ENCODE peak calls at places on chromosomes 7 and 10, in seven cellular contexts. F is HCT116, K is fibroblast of lung, E is stomach, N is MM.1S, Z is A549, J is body of pancreas. B is an unnamed sample.

GRCh38 chr10:76191371-76191770 is 759.9 kb downstream of the LRMDA start:
- DNase-seq in N (no peak), K (no peak), F (no peak), E (no peak), Z (no peak), J (no peak), B (no peak)

GRCh38 chr7:41779918-41780317 is 77.0 kb upstream of the INHBA start:
- DNase-seq in Z (no peak), J (peak; percentile 8), N (no peak), K (no peak), F (no peak), E (no peak), B (no peak)

GRCh38 chr10:92822060-92822634 is 26.2 kb upstream of the EXOC6 start:
- DNase-seq in J (no peak), F (no peak), N (no peak), E (no peak), K (peak; percentile 89), Z (peak; percentile 69), B (no peak)

GRCh38 chr10:13823046-13823711 is 236.4 kb downstream of the PRPF18 start:
- DNase-seq in N (no peak), J (no peak), Z (no peak), F (no peak), E (no peak), K (no peak), B (no peak)

GRCh38 chr7:77907281-77907680 is 108.7 kb downstream of the PHTF2 start:
- DNase-seq in J (no peak), Z (no peak), K (no peak), E (no peak), F (no peak), N (no peak), B (no peak)

GRCh38 chr7:130221746-130222145 is 14.1 kb downstream of the SSMEM1 start:
- DNase-seq in E (no peak), Z (no peak), K (no peak), N (no peak), F (no peak), J (no peak), B (no peak)

GRCh38 chr10:86583983-86584382 is 62.4 kb upstream of the WAPL start:
- DNase-seq in E (no peak), F (no peak), N (no peak), K (no peak), Z (peak; percentile 31), J (no peak), B (no peak)

GRCh38 chr7:453597-454306 is 65.9 kb downstream of the PDGFA start:
- DNase-seq in N (no peak), K (no peak), F (no peak), E (no peak), J (no peak), Z (no peak), B (no peak)

GRCh38 chr10:75911426-75911825 is 480.0 kb downstream of the LRMDA start:
- DNase-seq in J (no peak), N (no peak), K (no peak), Z (no peak), E (no peak), F (no peak), B (no peak)

GRCh38 chr10:44180321-44181154 is 204.4 kb downstream of the CXCL12 start:
- DNase-seq in F (no peak), J (peak; percentile 30), Z (no peak), E (no peak), K (peak; percentile 78), N (no peak), B (no peak)

GRCh38 chr10:49115015-49115795 is at the start of gene VSTM4:
- DNase-seq in J (no peak), E (no peak), N (no peak), F (no peak), K (peak; percentile 47), Z (no peak), B (no peak)

DNA sequence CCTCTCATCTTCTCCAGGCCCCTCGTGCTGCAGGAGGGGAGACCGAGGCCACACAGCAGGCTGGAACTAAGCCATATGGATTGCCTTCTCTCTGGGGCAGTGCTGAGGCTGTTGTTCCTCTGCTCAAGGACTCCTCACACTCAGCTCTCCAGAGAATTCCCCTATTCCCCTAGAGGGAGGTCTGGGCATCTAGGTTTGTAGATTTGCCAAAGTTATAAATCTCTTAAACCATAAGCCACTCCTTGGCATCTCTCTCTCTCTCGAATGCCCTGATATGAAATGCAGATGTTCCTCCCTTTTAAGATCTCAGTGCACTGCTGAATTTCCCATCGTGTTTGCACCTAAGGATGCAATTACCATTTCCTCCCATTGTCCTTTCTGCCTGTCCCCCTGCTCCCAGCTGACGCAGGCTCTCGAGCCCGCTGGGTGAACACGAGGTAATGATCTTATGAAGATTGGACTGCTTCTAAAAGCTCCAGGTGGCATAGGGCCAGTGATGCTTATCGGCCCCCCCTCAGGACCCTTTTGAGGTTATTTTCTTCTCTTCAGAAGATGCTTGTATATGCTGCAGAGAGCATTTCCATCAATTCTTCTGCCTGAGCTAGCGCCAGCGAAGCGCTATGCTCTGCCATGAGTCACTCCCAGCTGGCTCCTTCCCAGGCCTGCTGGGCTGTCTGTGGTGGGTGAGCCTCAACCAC is 41.7 kb upstream of the AQP1 start:
- DNase-seq in F (no peak), J (no peak), N (no peak), E (no peak), K (no peak), Z (no peak), B (no peak)
- H3K4me1 ChIP-seq in F (no peaks in the 10 kb centered on the region), J (peaks cover 9% of the 10 kb centered on the region), N (no peaks in the 10 kb centered on the region), E (no peaks in the 10 kb centered on the region), K (no peaks in the 10 kb centered on the region), Z (no peaks in the 10 kb centered on the region), B (no peaks in the 10 kb centered on the region)

DNA sequence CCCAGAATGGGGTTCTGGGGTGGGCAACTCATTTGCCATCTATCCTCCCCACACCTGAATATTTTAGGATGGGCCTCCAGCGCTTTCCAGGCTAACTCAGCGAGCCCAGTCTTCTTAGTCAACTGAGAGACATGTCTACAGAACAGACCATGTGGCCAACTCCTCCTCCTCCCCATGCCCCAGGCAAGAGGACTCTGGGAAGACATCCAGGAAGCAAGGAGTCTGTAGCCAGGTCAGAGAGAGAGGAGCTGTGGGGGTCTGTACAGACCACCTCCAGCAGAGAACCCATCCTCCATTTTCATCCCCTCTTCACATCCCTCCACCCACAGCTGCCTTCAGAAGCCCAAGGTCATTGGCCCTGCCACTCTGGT is 55.8 kb upstream of the LBX1 start:
- DNase-seq in E (no peak), F (no peak), N (no peak), Z (no peak), J (no peak), K (no peak), B (no peak)
- H3K4me3 ChIP-seq in E (no peak overlapping the region), F (no peak overlapping the region), N (no peak overlapping the region), Z (no peak overlapping the region), J (no peak overlapping the region), K (no peak overlapping the region), B (no peak overlapping the region)

DNA sequence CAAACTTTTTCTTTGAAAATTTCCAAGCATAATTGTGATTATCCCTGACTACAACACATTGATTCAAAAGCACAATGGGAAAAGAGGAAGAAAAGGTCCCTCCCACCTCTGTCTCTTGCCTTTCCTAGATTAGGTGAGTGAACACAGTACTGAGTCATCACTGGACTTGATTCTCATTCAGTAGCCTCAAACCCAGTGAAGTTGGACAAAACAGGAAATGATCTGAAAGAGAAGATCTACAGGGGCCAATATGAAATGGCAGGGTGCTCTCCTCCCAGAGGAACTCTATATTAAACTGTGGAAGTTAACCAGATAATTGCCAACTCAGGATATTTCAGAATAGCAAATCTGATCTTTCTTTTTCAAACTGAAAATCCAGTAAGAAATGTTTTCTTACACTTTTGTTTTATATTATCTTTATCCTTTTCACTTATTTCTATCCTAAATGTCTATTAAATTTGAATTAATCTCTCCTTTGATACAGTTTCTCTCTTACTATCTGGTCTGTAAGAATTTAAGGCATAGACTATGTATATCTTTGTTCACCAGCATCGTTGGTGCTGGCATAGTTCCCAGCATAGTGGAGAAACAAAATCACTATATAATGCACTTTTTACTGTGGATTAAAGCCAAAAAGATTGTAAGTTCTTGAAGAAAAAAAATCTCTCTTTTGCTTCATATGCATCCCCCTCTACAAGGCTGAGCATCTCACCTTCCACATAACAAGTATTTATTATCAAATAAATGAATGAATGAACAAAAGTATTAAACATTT is 41.4 kb upstream of the IKZF1 start:
- DNase-seq in J (no peak), N (peak; percentile 19), K (no peak), E (no peak), Z (no peak), F (no peak), B (no peak)
- H3K27ac ChIP-seq in J (no peak overlapping the region), N (no peak overlapping the region), K (no peak overlapping the region), E (no peak overlapping the region), Z (no peak overlapping the region), F (no peak overlapping the region), B (peak overlapping the region; percentile 60)

GRCh38 chr7:7567898-7568531 is 1.3 kb downstream of the MIOS start:
- DNase-seq in E (no peak), F (no peak), Z (no peak), J (no peak), K (no peak), N (no peak), B (no peak)
- H3K4me1 ChIP-seq in E (peaks cover 31% of the 10 kb centered on the region), F (peaks cover 25% of the 10 kb centered on the region), Z (peaks cover 37% of the 10 kb centered on the region), J (peaks cover 65% of the 10 kb centered on the region), K (peaks cover 2% of the 10 kb centered on the region), N (peaks cover 19% of the 10 kb centered on the region), B (peaks cover 18% of the 10 kb centered on the region)

GRCh38 chr10:104328636-104328915 is 9.7 kb downstream of the ITPRIP start:
- DNase-seq in E (no peak), F (no peak), J (no peak), K (no peak), Z (no peak), N (no peak), B (no peak)

GRCh38 chr10:104327745-104328635 is 10.3 kb downstream of the ITPRIP start:
- DNase-seq in N (no peak), E (no peak), K (peak; percentile 78), F (no peak), Z (no peak), J (peak; percentile 46), B (no peak)

GRCh38 chr10:104328916-104329710 is 9.2 kb downstream of the ITPRIP start:
- DNase-seq in K (peak; percentile 94), E (no peak), J (peak; percentile 58), N (no peak), Z (peak; percentile 51), F (peak; percentile 94), B (peak; percentile 76)

GRCh38 chr10:104325436-104326430 is 12.5 kb downstream of the ITPRIP start:
- DNase-seq in Z (no peak), N (no peak), K (no peak), J (peak; percentile 55), E (no peak), F (no peak), B (no peak)

DNA sequence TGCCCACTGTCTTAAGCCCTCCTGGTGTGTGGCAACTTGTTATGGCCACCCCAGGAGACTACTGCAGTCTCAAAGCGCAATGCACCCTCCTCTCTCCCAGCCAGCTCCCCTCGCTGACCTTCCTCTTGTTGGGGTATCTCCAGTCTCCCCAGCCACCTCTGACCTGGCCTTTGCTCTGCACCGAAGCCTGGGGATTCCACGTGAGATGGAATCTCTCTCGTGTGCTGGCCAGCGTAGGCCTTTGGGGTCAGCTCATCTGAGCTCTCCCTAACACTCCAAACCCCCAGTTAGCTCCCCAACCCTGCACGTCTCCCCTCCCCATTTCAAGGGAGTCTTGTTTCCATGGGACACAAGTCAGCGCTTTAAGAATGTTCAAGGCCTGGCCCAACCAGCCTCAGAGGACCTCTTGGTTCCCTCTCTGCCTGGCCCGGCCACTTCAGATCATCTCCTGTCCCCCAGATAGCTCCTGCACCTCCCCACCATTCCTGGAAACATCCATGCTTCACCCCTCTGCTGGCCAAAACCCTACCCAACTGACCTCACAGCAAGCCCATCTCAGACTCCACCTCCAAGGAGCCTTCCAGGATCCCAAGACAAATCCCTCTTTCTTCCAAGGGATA is 11.2 kb downstream of the ITPRIP start:
- DNase-seq in Z (no peak), K (peak; percentile 8), E (no peak), J (no peak), F (no peak), N (no peak), B (no peak)
- H3K4me3 ChIP-seq in Z (no peak overlapping the region), K (no peak overlapping the region), E (no peak overlapping the region), J (no peak overlapping the region), F (no peak overlapping the region), N (no peak overlapping the region), B (no peak overlapping the region)

B was measured in effector memory CD4-positive, alpha-beta T cell.